ENCODE peak calls at places on chromosomes 16 and 17, in nine cellular contexts. M is right lobe of liver, I is MM.1S, T is tibial nerve, J is neural progenitor cell, S is testis, E is stomach, F is psoas muscle, B is HCT116. P is an unnamed sample.

GRCh38 chr16:51577621-51578303 is 426.7 kb upstream of the SALL1 start:
- DNase-seq in M (no peak), I (no peak), T (no peak), J (peak), S (no peak), E (no peak), F (no peak), B (no peak), P (no peak)

GRCh38 chr17:79183221-79184158 is 108.9 kb downstream of the ENGASE start:
- DNase-seq in M (no peak), I (no peak), T (no peak), J (peak), S (peak), E (no peak), F (no peak), B (no peak), P (no peak)

GRCh38 chr16:24113115-24113745 is 142.9 kb upstream of the CACNG3 start:
- DNase-seq in M (no peak), I (no peak), T (no peak), J (no peak), S (no peak), E (no peak), F (no peak), B (no peak), P (no peak)

GRCh38 chr17:68035131-68035522 is 408 bp upstream of the KPNA2 start:
- DNase-seq in M (peak), I (no peak), T (peak), J (peak), S (peak), E (peak), F (peak), B (no peak), P (peak)

GRCh38 chr17:34110315-34110714 is 144.8 kb upstream of the CCL2 start:
- DNase-seq in M (peak), I (no peak), T (no peak), J (peak), S (no peak), E (no peak), F (no peak), B (no peak), P (no peak)

GRCh38 chr16:35449663-35450062 is 1990.3 kb downstream of the TP53TG3F start:
- DNase-seq in M (no peak), I (no peak), T (no peak), J (no peak), S (no peak), E (no peak), F (no peak), B (no peak), P (no peak)

GRCh38 chr17:64780096-64781012 is 118.2 kb upstream of the SMURF2 start:
- DNase-seq in M (peak), I (peak), T (no peak), J (peak), S (peak), E (peak), F (peak), B (peak), P (peak)

GRCh38 chr17:48795444-48796162 is 21.4 kb downstream of the TTLL6 start:
- DNase-seq in M (peak), I (no peak), T (no peak), J (no peak), S (no peak), E (no peak), F (no peak), B (peak), P (no peak)

GRCh38 chr17:68228817-68229570 is 18.8 kb upstream of the AMZ2 start:
- DNase-seq in M (no peak), I (no peak), T (no peak), J (no peak), S (no peak), E (no peak), F (no peak), B (no peak), P (no peak)

GRCh38 chr17:57910462-57910861 is 44.8 kb downstream of the CUEDC1 start:
- DNase-seq in M (no peak), I (no peak), T (no peak), J (no peak), S (no peak), E (no peak), F (peak), B (no peak), P (no peak)

GRCh38 chr17:57366558-57367351 is 110.4 kb downstream of the MSI2 start:
- DNase-seq in M (peak), I (no peak), T (no peak), J (no peak), S (peak), E (peak), F (no peak), B (no peak), P (no peak)

GRCh38 chr17:80650339-80650672 is 105.7 kb downstream of the RPTOR start:
- DNase-seq in M (no peak), I (no peak), T (no peak), J (no peak), S (no peak), E (no peak), F (no peak), B (no peak), P (no peak)

GRCh38 chr17:63774141-63774981 is at the start of gene DDX42:
- DNase-seq in M (peak), I (no peak), T (no peak), J (peak), S (peak), E (peak), F (peak), B (no peak), P (peak)

GRCh38 chr16:71499775-71500364 is 10.7 kb upstream of the ZNF19 start:
- DNase-seq in M (no peak), I (peak), T (peak), J (peak), S (peak), E (no peak), F (no peak), B (peak), P (no peak)

GRCh38 chr17:19470529-19471261 is 59.7 kb downstream of the RNF112 start:
- DNase-seq in M (no peak), I (no peak), T (peak), J (peak), S (peak), E (peak), F (peak), B (no peak), P (no peak)

GRCh38 chr16:70162041-70162451 is 11.5 kb upstream of the CLEC18C start:
- DNase-seq in M (no peak), I (no peak), T (no peak), J (no peak), S (peak), E (no peak), F (no peak), B (no peak), P (no peak)

GRCh38 chr16:1533443-1533951 is at the start of gene TMEM204:
- DNase-seq in M (no peak), I (no peak), T (peak), J (no peak), S (peak), E (peak), F (peak), B (no peak), P (peak)

GRCh38 chr16:81495321-81496234 is 51.0 kb downstream of the CMIP start:
- DNase-seq in M (no peak), I (no peak), T (no peak), J (no peak), S (no peak), E (peak), F (peak), B (no peak), P (no peak)
- H3K27ac ChIP-seq in M (no peak), I (no peak), T (no peak), J (no peak), S (no peak), E (peak), F (no peak), B (no peak), P (no peak)

GRCh38 chr16:80993293-80993691 is 13.4 kb downstream of the CMC2 start:
- DNase-seq in M (no peak), I (no peak), T (no peak), J (no peak), S (no peak), E (peak), F (no peak), B (no peak), P (no peak)
- H3K27ac ChIP-seq in M (peak), I (no peak), T (no peak), J (no peak), S (no peak), E (peak), F (no peak), B (no peak), P (no peak)

DNA sequence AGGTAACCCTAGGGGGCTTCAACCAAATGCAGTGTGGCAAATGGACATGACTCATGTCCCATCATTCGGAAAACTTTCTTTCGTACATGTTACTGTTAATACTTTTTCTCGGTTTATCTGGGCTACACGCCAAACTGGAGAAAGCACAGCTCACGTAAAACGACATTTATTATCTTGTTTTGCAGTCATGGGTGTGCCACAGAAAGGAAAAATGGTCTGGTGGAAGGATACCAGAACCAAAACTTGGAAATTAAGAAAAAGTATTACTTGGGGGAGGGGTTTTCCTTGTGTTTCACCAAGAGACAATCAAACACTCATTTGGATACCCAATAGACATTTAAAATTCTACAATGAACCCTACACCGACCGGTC is 23.6 kb downstream of the ALOX15B start:
- DNase-seq in M (no peak), I (no peak), T (no peak), J (no peak), S (no peak), E (no peak), F (no peak), B (no peak), P (no peak)
- H3K27ac ChIP-seq in M (no peak), I (no peak), T (no peak), J (no peak), S (no peak), E (no peak), F (no peak), B (no peak), P (no peak)

DNA sequence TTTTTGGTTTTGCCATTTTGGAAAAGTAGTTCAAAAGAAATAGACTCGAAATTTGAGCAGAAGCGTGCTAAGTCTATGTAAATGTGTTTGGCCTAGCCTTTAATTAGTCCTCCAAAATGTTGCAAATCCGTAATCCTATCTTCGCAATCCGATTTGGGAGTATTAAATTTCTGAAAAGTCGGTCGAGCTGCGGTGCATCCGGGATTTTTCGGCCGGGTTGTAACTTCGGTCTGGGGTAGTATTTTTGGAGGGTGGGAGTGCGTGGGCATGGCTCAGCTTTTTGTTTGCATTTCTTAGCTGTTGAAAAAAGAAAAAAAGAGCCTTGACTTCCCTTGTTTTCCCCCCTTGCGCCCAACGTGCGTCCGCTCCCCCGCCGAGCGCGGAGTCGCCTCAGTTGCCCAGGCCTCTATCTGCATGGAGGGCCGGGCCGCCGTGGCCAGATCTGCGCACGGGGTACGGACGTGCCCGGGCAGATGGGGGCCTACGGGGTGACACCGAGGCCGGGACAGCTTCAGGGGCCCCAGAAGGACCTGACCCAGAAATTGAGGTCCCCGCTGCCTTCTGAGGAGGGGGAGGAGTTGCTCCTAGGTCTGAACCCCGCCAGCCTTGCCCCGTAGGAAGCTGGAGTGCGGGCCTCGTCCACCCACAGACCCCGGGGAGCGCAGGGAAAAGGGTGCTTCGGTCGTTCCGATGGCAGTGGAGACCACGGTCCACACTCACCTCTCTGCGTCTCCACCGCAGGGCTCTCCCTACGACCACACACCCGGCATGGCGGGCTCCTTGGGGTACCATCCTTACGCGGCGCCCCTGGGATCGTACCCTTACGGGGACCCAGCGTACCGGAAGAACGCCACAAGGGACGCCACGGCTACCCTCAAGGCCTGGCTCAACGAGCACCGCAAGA is 1.3 kb downstream of the IRX5 start:
- DNase-seq in M (no peak), I (no peak), T (no peak), J (peak), S (no peak), E (no peak), F (peak), B (no peak), P (no peak)
- H3K27ac ChIP-seq in M (no peak), I (no peak), T (no peak), J (no peak), S (no peak), E (peak), F (peak), B (no peak), P (no peak)

P was measured in naive thymus-derived CD4-positive, alpha-beta T cell.